ENCODE peak calls at places on chromosome 19, in six cellular contexts. One of them, this sample, is unnamed.

GRCh38 chr19:4149518-4150288 is 3.7 kb upstream of the CREB3L3 start:
- DNase-seq in activated naive CD4-positive, alpha-beta T cell treated with anti-CD3 and anti-CD28 coated beads, Interleukin-2, amount 50 U/mL, for 16 hours: no peak
- DNase-seq in ovary: no peak
- DNase-seq in progenitor cell of endocrine pancreas: no peak
- DNase-seq in hippocampal formation: no peak
- DNase-seq in stimulated activated CD4-positive, alpha-beta T cell treated with anti-CD3 and anti-CD28 coated beads, Interleukin-15, amount 100 ng/mL, for 1 hour: no peak
- DNase-seq in this sample: no peak

GRCh38 chr19:55698256-55698655 is 23.2 kb downstream of the EPN1 start:
- DNase-seq in activated naive CD4-positive, alpha-beta T cell treated with anti-CD3 and anti-CD28 coated beads, Interleukin-2, amount 50 U/mL, for 16 hours: no peak
- DNase-seq in ovary: no peak
- DNase-seq in progenitor cell of endocrine pancreas: no peak
- DNase-seq in hippocampal formation: no peak
- DNase-seq in stimulated activated CD4-positive, alpha-beta T cell treated with anti-CD3 and anti-CD28 coated beads, Interleukin-15, amount 100 ng/mL, for 1 hour: no peak
- DNase-seq in this sample: no peak

GRCh38 chr19:12828494-12828893 is 5.9 kb downstream of the RTBDN start:
- DNase-seq in activated naive CD4-positive, alpha-beta T cell treated with anti-CD3 and anti-CD28 coated beads, Interleukin-2, amount 50 U/mL, for 16 hours: peak
- DNase-seq in ovary: no peak
- DNase-seq in progenitor cell of endocrine pancreas: no peak
- DNase-seq in hippocampal formation: no peak
- DNase-seq in stimulated activated CD4-positive, alpha-beta T cell treated with anti-CD3 and anti-CD28 coated beads, Interleukin-15, amount 100 ng/mL, for 1 hour: no peak
- DNase-seq in this sample: no peak

GRCh38 chr19:38496116-38496515 is 62.6 kb downstream of the RYR1 start:
- DNase-seq in activated naive CD4-positive, alpha-beta T cell treated with anti-CD3 and anti-CD28 coated beads, Interleukin-2, amount 50 U/mL, for 16 hours: no peak
- DNase-seq in ovary: no peak
- DNase-seq in progenitor cell of endocrine pancreas: no peak
- DNase-seq in hippocampal formation: no peak
- DNase-seq in stimulated activated CD4-positive, alpha-beta T cell treated with anti-CD3 and anti-CD28 coated beads, Interleukin-15, amount 100 ng/mL, for 1 hour: no peak
- DNase-seq in this sample: no peak

GRCh38 chr19:29404951-29405727 is 120.7 kb upstream of the VSTM2B start:
- DNase-seq in activated naive CD4-positive, alpha-beta T cell treated with anti-CD3 and anti-CD28 coated beads, Interleukin-2, amount 50 U/mL, for 16 hours: no peak
- DNase-seq in ovary: peak
- DNase-seq in progenitor cell of endocrine pancreas: peak
- DNase-seq in hippocampal formation: peak
- DNase-seq in stimulated activated CD4-positive, alpha-beta T cell treated with anti-CD3 and anti-CD28 coated beads, Interleukin-15, amount 100 ng/mL, for 1 hour: no peak
- DNase-seq in this sample: no peak

GRCh38 chr19:57850553-57851017 is 926 bp downstream of the ZNF587 start:
- DNase-seq in activated naive CD4-positive, alpha-beta T cell treated with anti-CD3 and anti-CD28 coated beads, Interleukin-2, amount 50 U/mL, for 16 hours: no peak
- DNase-seq in ovary: no peak
- DNase-seq in progenitor cell of endocrine pancreas: no peak
- DNase-seq in hippocampal formation: no peak
- DNase-seq in stimulated activated CD4-positive, alpha-beta T cell treated with anti-CD3 and anti-CD28 coated beads, Interleukin-15, amount 100 ng/mL, for 1 hour: no peak
- DNase-seq in this sample: no peak

GRCh38 chr19:17540174-17540573 is 15.3 kb upstream of the COLGALT1 start:
- DNase-seq in activated naive CD4-positive, alpha-beta T cell treated with anti-CD3 and anti-CD28 coated beads, Interleukin-2, amount 50 U/mL, for 16 hours: no peak
- DNase-seq in ovary: no peak
- DNase-seq in progenitor cell of endocrine pancreas: no peak
- DNase-seq in hippocampal formation: no peak
- DNase-seq in stimulated activated CD4-positive, alpha-beta T cell treated with anti-CD3 and anti-CD28 coated beads, Interleukin-15, amount 100 ng/mL, for 1 hour: no peak
- DNase-seq in this sample: no peak

GRCh38 chr19:10510301-10510802 is 6.9 kb downstream of the S1PR5 start:
- DNase-seq in activated naive CD4-positive, alpha-beta T cell treated with anti-CD3 and anti-CD28 coated beads, Interleukin-2, amount 50 U/mL, for 16 hours: peak
- DNase-seq in ovary: peak
- DNase-seq in progenitor cell of endocrine pancreas: peak
- DNase-seq in hippocampal formation: no peak
- DNase-seq in stimulated activated CD4-positive, alpha-beta T cell treated with anti-CD3 and anti-CD28 coated beads, Interleukin-15, amount 100 ng/mL, for 1 hour: no peak
- DNase-seq in this sample: no peak

GRCh38 chr19:11264452-11265176 is 2.3 kb upstream of the DOCK6 start:
- DNase-seq in activated naive CD4-positive, alpha-beta T cell treated with anti-CD3 and anti-CD28 coated beads, Interleukin-2, amount 50 U/mL, for 16 hours: no peak
- DNase-seq in ovary: no peak
- DNase-seq in progenitor cell of endocrine pancreas: no peak
- DNase-seq in hippocampal formation: no peak
- DNase-seq in stimulated activated CD4-positive, alpha-beta T cell treated with anti-CD3 and anti-CD28 coated beads, Interleukin-15, amount 100 ng/mL, for 1 hour: no peak
- DNase-seq in this sample: no peak

GRCh38 chr19:17510220-17510993 is 1.0 kb upstream of the PGLS start:
- DNase-seq in activated naive CD4-positive, alpha-beta T cell treated with anti-CD3 and anti-CD28 coated beads, Interleukin-2, amount 50 U/mL, for 16 hours: no peak
- DNase-seq in ovary: no peak
- DNase-seq in progenitor cell of endocrine pancreas: no peak
- DNase-seq in hippocampal formation: no peak
- DNase-seq in stimulated activated CD4-positive, alpha-beta T cell treated with anti-CD3 and anti-CD28 coated beads, Interleukin-15, amount 100 ng/mL, for 1 hour: no peak
- DNase-seq in this sample: no peak

This sample was measured in GM12864.